ENCODE peak calls at places on chromosome 19, in four cellular contexts. One of them, this sample, is unnamed.

GRCh38 chr19:48398329-48399235 is 5.1 kb downstream of the GRIN2D start:
- DNase-seq in NCI-H146: peak
- DNase-seq in neural progenitor cell: peak
- DNase-seq in activated B cell treated with CpG ODN at 0.5 μM for 24 hours: peak
- DNase-seq in this sample: peak

GRCh38 chr19:50897191-50897607 is 14.0 kb downstream of the KLK4 start:
- DNase-seq in NCI-H146: no peak
- DNase-seq in neural progenitor cell: no peak
- DNase-seq in activated B cell treated with CpG ODN at 0.5 μM for 24 hours: no peak
- DNase-seq in this sample: no peak

GRCh38 chr19:48826606-48827020 is 9.7 kb downstream of the HSD17B14 start:
- DNase-seq in neural progenitor cell: peak
- DNase-seq in activated B cell treated with CpG ODN at 0.5 μM for 24 hours: no peak
- DNase-seq in NCI-H146: no peak
- DNase-seq in this sample: no peak

GRCh38 chr19:33194884-33195710 is 967 bp downstream of the LRP3 start:
- DNase-seq in NCI-H146: peak
- DNase-seq in activated B cell treated with CpG ODN at 0.5 μM for 24 hours: no peak
- DNase-seq in neural progenitor cell: peak
- DNase-seq in this sample: no peak

GRCh38 chr19:12064266-12065099 is at the start of gene ZNF844:
- DNase-seq in NCI-H146: peak
- DNase-seq in activated B cell treated with CpG ODN at 0.5 μM for 24 hours: peak
- DNase-seq in neural progenitor cell: peak
- DNase-seq in this sample: peak

GRCh38 chr19:38072776-38073411 is 151.1 kb downstream of the DPF1 start:
- DNase-seq in NCI-H146: no peak
- DNase-seq in neural progenitor cell: no peak
- DNase-seq in activated B cell treated with CpG ODN at 0.5 μM for 24 hours: no peak
- DNase-seq in this sample: no peak

GRCh38 chr19:2478324-2478755 is 2.4 kb downstream of the GADD45B start:
- DNase-seq in NCI-H146: no peak
- DNase-seq in activated B cell treated with CpG ODN at 0.5 μM for 24 hours: peak
- DNase-seq in neural progenitor cell: peak
- DNase-seq in this sample: peak

GRCh38 chr19:8363803-8364771 is at the start of gene ANGPTL4:
- DNase-seq in neural progenitor cell: peak
- DNase-seq in NCI-H146: peak
- DNase-seq in activated B cell treated with CpG ODN at 0.5 μM for 24 hours: no peak
- DNase-seq in this sample: no peak

GRCh38 chr19:41427647-41428480 is 690 bp upstream of the B3GNT8 start:
- DNase-seq in NCI-H146: no peak
- DNase-seq in neural progenitor cell: peak
- DNase-seq in activated B cell treated with CpG ODN at 0.5 μM for 24 hours: no peak
- DNase-seq in this sample: no peak

This sample was measured in NCI-H748 treated with DMSO at 0.1 percent for 48 hours.